ENCODE peak calls at places on chromosomes 4 and X, in five cellular contexts. O, L, T, J and A are unnamed samples.

GRCh38 chrX:34918091-34918736 is 24.4 kb upstream of the FAM47B start:
- DNase-seq in O (peak; percentile 74), T (no peak), J (peak; percentile 45), L (peak; percentile 61), A (peak; percentile 12)

GRCh38 chr4:142164767-142165500 is 528.6 kb downstream of the IL15 start:
- DNase-seq in T (no peak), J (no peak), L (no peak), O (no peak), A (no peak)

GRCh38 chr4:149238097-149238496 is 577.5 kb downstream of the IQCM start:
- DNase-seq in L (no peak), T (no peak), J (no peak), O (no peak), A (no peak)

GRCh38 chr4:78480286-78480685 is 71.3 kb upstream of the ANXA3 start:
- DNase-seq in J (no peak), L (no peak), O (no peak), T (no peak), A (no peak)

GRCh38 chr4:156941940-156942548 is 29.6 kb downstream of the PDGFC start:
- DNase-seq in J (peak; percentile 93), T (no peak), O (peak; percentile 92), L (peak; percentile 98), A (peak; percentile 75)

GRCh38 chrX:72475952-72476668 is 96.5 kb downstream of the HDAC8 start:
- DNase-seq in J (no peak), O (peak; percentile 10), L (peak; percentile 46), T (no peak), A (no peak)

GRCh38 chr4:157043131-157043530 is 32.8 kb upstream of the GLRB start:
- DNase-seq in J (peak; percentile 43), T (no peak), L (peak; percentile 60), O (peak; percentile 41), A (no peak)

GRCh38 chr4:10421344-10422055 is 35.7 kb downstream of the ZNF518B start:
- DNase-seq in O (no peak), T (no peak), L (no peak), J (no peak), A (no peak)

GRCh38 chrX:16765618-16766017 is 20.6 kb upstream of the TXLNG start:
- DNase-seq in O (no peak), L (no peak), T (no peak), J (no peak), A (no peak)

GRCh38 chrX:29397506-29397905 is 810.3 kb downstream of the IL1RAPL1 start:
- DNase-seq in L (peak; percentile 87), J (peak; percentile 50), T (no peak), O (no peak), A (peak; percentile 14)

GRCh38 chrX:63743596-63743995 is 41.4 kb downstream of the ARHGEF9 start:
- DNase-seq in J (no peak), T (no peak), L (no peak), O (no peak), A (no peak)

GRCh38 chr4:146255463-146255862 is 41.1 kb downstream of the REELD1 start:
- DNase-seq in J (peak; percentile 67), T (no peak), O (no peak), L (peak; percentile 84), A (no peak)

GRCh38 chr4:53189011-53189410 is 176.8 kb downstream of the SCFD2 start:
- DNase-seq in O (no peak), T (no peak), L (peak; percentile 82), J (peak; percentile 79), A (peak; percentile 80)

GRCh38 chrX:447052-447451 is 60.3 kb upstream of the PPP2R3B start:
- DNase-seq in J (no peak), O (no peak), T (no peak), L (no peak), A (no peak)

GRCh38 chr4:22661443-22661842 is 31.3 kb upstream of the GBA3 start:
- DNase-seq in O (peak; percentile 36), J (peak; percentile 75), L (peak; percentile 18), T (no peak), A (no peak)

DNA sequence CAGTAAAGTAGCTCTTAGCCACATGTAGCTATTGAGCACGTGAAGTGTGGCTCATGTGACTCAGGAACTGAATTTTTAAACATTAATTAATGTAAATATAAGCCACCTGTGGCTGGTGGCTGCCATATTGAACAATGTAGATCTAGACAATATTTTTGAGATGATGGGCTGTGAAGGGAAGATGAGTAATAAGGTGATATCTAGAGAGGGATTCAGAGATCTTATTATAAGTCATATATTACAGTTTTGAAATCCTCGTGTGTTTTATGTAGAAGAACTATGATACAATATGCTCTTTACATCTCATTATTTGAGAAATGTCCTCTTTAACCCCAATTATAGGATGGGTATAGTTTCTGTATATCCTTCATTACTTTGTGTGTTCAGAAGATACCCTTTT is 5.6 kb downstream of the GAR1 start:
- DNase-seq in O (no peak), J (no peak), T (no peak), L (no peak), A (no peak)
- H3K4me3 ChIP-seq in O (no peak overlapping the region), J (no peak overlapping the region), T (no peak overlapping the region), L (no peak overlapping the region), A (no peak overlapping the region)

DNA sequence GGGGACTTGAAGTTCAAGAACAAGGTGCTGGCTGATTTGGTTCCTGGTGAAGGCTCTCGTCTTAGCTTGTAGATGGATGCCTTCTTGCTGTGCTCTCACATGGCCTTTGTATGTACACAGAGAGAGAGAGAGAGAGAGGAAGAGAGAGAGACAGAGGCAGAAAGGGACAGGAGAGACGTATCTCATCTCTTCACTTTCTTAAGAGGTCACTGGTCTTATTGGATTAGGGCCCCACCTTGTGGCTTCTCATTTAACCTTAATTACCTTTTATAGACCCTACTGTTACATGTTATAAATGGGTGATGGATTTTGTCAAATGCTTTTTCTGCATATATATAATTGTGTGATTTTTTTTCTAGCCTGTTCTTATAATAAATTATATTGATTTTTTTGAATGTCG is 1444.2 kb downstream of the ADGRL3 start:
- DNase-seq in J (peak; percentile 67), L (peak; percentile 7), O (peak; percentile 36), T (no peak), A (no peak)
- TF ChIP-seq CTCF in J (peak; percentile 34), L (peak; percentile 18), O (peak; percentile 22), T (no peak), A (peak; percentile 13)

DNA sequence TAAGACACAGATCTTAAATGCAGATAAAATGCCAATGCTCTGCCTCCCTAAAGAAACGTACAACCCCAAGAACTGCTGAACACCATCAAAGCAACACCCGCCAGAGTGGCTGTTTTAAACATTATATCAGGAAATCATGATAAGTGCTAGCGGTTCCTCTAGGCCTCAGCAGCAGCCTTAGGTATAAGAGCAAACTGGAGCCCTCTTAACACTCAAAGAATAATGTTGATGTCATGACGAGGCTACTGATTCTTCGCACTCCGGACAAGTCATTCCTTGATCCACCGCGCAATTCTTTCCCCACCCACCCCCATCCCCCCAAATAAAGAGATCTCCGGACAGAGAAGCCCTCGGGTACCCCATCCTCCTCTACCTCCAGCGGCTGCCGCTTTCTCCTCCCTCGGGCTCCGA is 507 bp downstream of the LIN54 start:
- DNase-seq in J (peak; percentile 33), O (peak; percentile 27), T (no peak), L (peak; percentile 59), A (no peak)
- H3K4me3 ChIP-seq in J (peak overlapping the region; percentile 73), O (peak overlapping the region; percentile 73), T (peak overlapping the region; percentile 86), L (peak overlapping the region; percentile 99), A (peak overlapping the region; percentile 67)

GRCh38 chr4:8526363-8526855 is 53.8 kb upstream of the GPR78 start:
- DNase-seq in T (no peak), J (no peak), L (no peak), O (no peak), A (no peak)

GRCh38 chr4:8524595-8525382 is 55.4 kb upstream of the GPR78 start:
- DNase-seq in O (no peak), L (no peak), J (no peak), T (no peak), A (no peak)

GRCh38 chr4:8522160-8523120 is 57.8 kb upstream of the GPR78 start:
- DNase-seq in J (no peak), L (no peak), O (no peak), T (no peak), A (no peak)

GRCh38 chr4:8523175-8523574 is 57.0 kb upstream of the GPR78 start:
- DNase-seq in T (no peak), L (no peak), O (no peak), J (no peak), A (no peak)

GRCh38 chr4:8525383-8526120 is 54.6 kb upstream of the GPR78 start:
- DNase-seq in L (peak; percentile 57), J (peak; percentile 36), T (no peak), O (no peak), A (no peak)
- TF ChIP-seq CTCF in L (no peak), J (no peak), T (no peak), O (no peak), A (no peak)

GRCh38 chr4:67723949-67724348 is 23.0 kb upstream of the UBA6 start:
- DNase-seq in T (no peak), L (no peak), J (no peak), O (peak; percentile 60), A (no peak)

GRCh38 chr4:67725981-67726380 is 25.0 kb upstream of the UBA6 start:
- DNase-seq in J (peak; percentile 33), T (no peak), L (peak; percentile 91), O (peak; percentile 79), A (no peak)

GRCh38 chr4:67721770-67722597 is 21.0 kb upstream of the UBA6 start:
- DNase-seq in O (peak; percentile 91), T (no peak), J (peak; percentile 35), L (peak; percentile 83), A (peak; percentile 9)

GRCh38 chr4:67725132-67725531 is 24.2 kb upstream of the UBA6 start:
- DNase-seq in T (no peak), L (peak; percentile 70), O (peak; percentile 94), J (peak; percentile 7), A (no peak)

DNA sequence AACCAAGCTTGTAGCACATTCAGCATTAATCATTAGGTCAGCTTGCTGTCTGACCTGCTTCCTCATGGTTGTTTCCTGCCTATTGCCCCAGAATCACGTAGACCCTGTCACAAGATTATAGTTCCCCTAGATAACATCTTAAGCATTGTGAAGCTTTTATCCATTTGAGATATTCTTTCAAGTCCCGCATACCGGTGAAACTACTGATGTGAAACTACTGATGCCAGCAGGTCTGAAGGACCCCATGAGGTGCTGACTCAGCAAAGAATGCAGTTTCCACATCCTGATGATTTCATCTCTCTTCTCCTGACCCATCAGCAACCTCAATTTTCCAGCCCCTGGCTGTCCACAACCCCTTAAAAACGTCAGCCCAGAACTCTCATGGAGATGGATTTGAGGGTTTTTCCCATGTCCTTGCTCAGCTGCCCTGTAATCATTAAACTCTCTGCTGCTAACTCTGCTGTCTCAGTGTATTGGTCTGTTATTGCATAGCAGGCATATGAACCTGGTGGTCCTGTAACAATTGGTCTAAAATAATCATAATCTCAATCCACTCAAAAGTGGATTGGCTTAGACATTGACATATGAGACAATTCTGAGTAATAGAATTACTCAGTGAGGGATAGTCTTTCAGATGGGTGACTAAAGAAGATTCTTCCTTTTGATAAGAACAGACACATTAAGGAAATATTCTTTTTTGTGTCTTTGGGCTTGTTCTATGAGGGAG is 26.3 kb upstream of the UBA6 start:
- DNase-seq in O (peak; percentile 66), L (peak; percentile 91), T (no peak), J (peak; percentile 80), A (peak; percentile 26)
- H3K4me3 ChIP-seq in O (no peak overlapping the region), L (no peak overlapping the region), T (no peak overlapping the region), J (no peak overlapping the region), A (no peak overlapping the region)